ENCODE peak calls at places on chromosomes 7 and 10, in seven cellular contexts. Z, K, O, F, U, L and N are unnamed samples.

GRCh38 chr10:102837230-102837721 is at the start of gene CYP17A1:
- DNase-seq in F (no peak), L (peak), O (no peak), U (peak), Z (no peak), K (peak), N (no peak)

GRCh38 chr7:74006451-74007259 is 21.3 kb upstream of the ELN start:
- DNase-seq in U (no peak), F (no peak), O (no peak), Z (no peak), L (peak), K (no peak), N (peak)

GRCh38 chr7:150430465-150431085 is 19.9 kb upstream of the GIMAP8 start:
- DNase-seq in O (no peak), F (no peak), K (no peak), Z (no peak), U (no peak), L (no peak), N (no peak)

GRCh38 chr10:86592413-86592812 is 61.9 kb upstream of the OPN4 start:
- DNase-seq in F (no peak), U (no peak), K (no peak), Z (no peak), O (peak), L (no peak), N (no peak)

GRCh38 chr10:108911814-108912541 is 1011.3 kb downstream of the XPNPEP1 start:
- DNase-seq in O (no peak), L (peak), U (peak), K (peak), Z (peak), F (no peak), N (peak)

GRCh38 chr7:1169409-1170368 is 9.7 kb upstream of the ZFAND2A start:
- DNase-seq in O (peak), K (peak), L (peak), U (peak), Z (peak), F (no peak), N (peak)

GRCh38 chr7:1130021-1130990 is 29.7 kb downstream of the ZFAND2A start:
- DNase-seq in Z (peak), L (no peak), O (no peak), K (no peak), F (no peak), U (no peak), N (no peak)

GRCh38 chr10:93701903-93702277 is 502 bp downstream of the FRA10AC1 start:
- DNase-seq in O (peak), U (peak), L (peak), K (no peak), Z (no peak), F (no peak), N (peak)

GRCh38 chr7:102860351-102860811 is 52.4 kb upstream of the LRRC17 start:
- DNase-seq in U (peak), K (peak), L (peak), F (no peak), O (no peak), Z (no peak), N (peak)

GRCh38 chr7:35513828-35514227 is 181.1 kb downstream of the HERPUD2 start:
- DNase-seq in L (no peak), F (no peak), U (no peak), Z (no peak), K (no peak), O (no peak), N (no peak)

GRCh38 chr7:46990761-46991160 is 591.1 kb downstream of the TNS3 start:
- DNase-seq in L (peak), O (no peak), K (no peak), Z (no peak), F (no peak), U (peak), N (peak)

GRCh38 chr10:59801171-59801570 is 47.9 kb upstream of the MRLN start:
- DNase-seq in U (peak), F (no peak), L (no peak), K (no peak), Z (no peak), O (no peak), N (no peak)

GRCh38 chr7:77434570-77434969 is 18.4 kb upstream of the GSAP start:
- DNase-seq in K (no peak), L (no peak), O (no peak), U (no peak), Z (no peak), F (no peak), N (peak)

GRCh38 chr7:79308176-79308575 is 145.3 kb downstream of the MAGI2 start:
- DNase-seq in U (no peak), F (peak), Z (no peak), L (peak), K (no peak), O (peak), N (no peak)

GRCh38 chr10:21527634-21528451 is 2.4 kb upstream of the SKIDA1 start:
- DNase-seq in K (no peak), U (peak), Z (no peak), L (peak), O (no peak), F (no peak), N (peak)

GRCh38 chr7:106151459-106152312 is 39.6 kb upstream of the SYPL1 start:
- DNase-seq in L (no peak), F (no peak), O (no peak), K (no peak), U (no peak), Z (no peak), N (no peak)

GRCh38 chr7:17090751-17091150 is 207.7 kb upstream of the AHR start:
- DNase-seq in K (no peak), O (no peak), F (no peak), L (peak), Z (no peak), U (peak), N (peak)

GRCh38 chr10:81873932-81874816 is 820 bp upstream of the NRG3 start:
- DNase-seq in U (peak), O (peak), Z (peak), F (no peak), L (peak), K (no peak), N (no peak)

GRCh38 chr10:122116331-122116730 is 127.4 kb downstream of the TACC2 start:
- DNase-seq in L (peak), F (no peak), Z (no peak), U (peak), K (no peak), O (no peak), N (peak)

GRCh38 chr7:123748171-123748733 is 551 bp downstream of the WASL start:
- DNase-seq in K (peak), L (peak), Z (no peak), F (no peak), O (peak), U (peak), N (peak)

GRCh38 chr10:101644002-101644401 is 51.0 kb downstream of the FBXW4 start:
- DNase-seq in F (no peak), O (no peak), Z (no peak), U (no peak), K (no peak), L (no peak), N (no peak)

GRCh38 chr10:121418126-121418777 is 180.0 kb downstream of the FGFR2 start:
- DNase-seq in F (peak), L (no peak), O (no peak), Z (no peak), K (no peak), U (peak), N (no peak)

GRCh38 chr10:24706479-24707118 is 17.1 kb downstream of the ARHGAP21 start:
- DNase-seq in L (peak), O (peak), F (no peak), Z (no peak), U (peak), K (no peak), N (peak)

GRCh38 chr7:4267326-4268039 is 414.6 kb upstream of the FOXK1 start:
- DNase-seq in L (no peak), O (no peak), U (no peak), K (no peak), F (no peak), Z (no peak), N (no peak)

GRCh38 chr10:56142092-56142728 is 218.8 kb downstream of the ZWINT start:
- DNase-seq in F (no peak), L (no peak), U (no peak), O (no peak), Z (no peak), K (no peak), N (no peak)

GRCh38 chr10:95655571-95656290 is 780 bp downstream of the ALDH18A1 start:
- DNase-seq in O (peak), Z (no peak), F (no peak), K (no peak), U (peak), L (peak), N (peak)

GRCh38 chr7:39459606-39460090 is 106.6 kb upstream of the YAE1 start:
- DNase-seq in F (no peak), O (no peak), U (no peak), Z (no peak), L (no peak), K (no peak), N (no peak)

GRCh38 chr10:32253300-32253699 is 93.7 kb downstream of the EPC1 start:
- DNase-seq in F (peak), L (no peak), Z (no peak), U (no peak), K (no peak), O (no peak), N (no peak)

GRCh38 chr7:85483205-85483604 is 296.3 kb upstream of the SEMA3D start:
- DNase-seq in K (no peak), U (peak), Z (no peak), O (no peak), F (no peak), L (peak), N (peak)

GRCh38 chr10:54903770-54904169 is 102.7 kb upstream of the PCDH15 start:
- DNase-seq in L (no peak), O (no peak), Z (no peak), U (no peak), K (no peak), F (no peak), N (no peak)

GRCh38 chr10:9275861-9276260 is 1221.4 kb downstream of the GATA3 start:
- DNase-seq in Z (no peak), U (no peak), O (no peak), K (no peak), F (no peak), L (no peak), N (no peak)

GRCh38 chr10:26931223-26931622 is 70.5 kb upstream of the ABI1 start:
- DNase-seq in Z (no peak), K (no peak), U (no peak), L (no peak), F (no peak), O (peak), N (no peak)

GRCh38 chr7:23336799-23337283 is 37.7 kb downstream of the MALSU1 start:
- DNase-seq in U (no peak), F (no peak), K (no peak), O (no peak), L (no peak), Z (no peak), N (no peak)

GRCh38 chr7:69967699-69968450 is 369.6 kb downstream of the AUTS2 start:
- DNase-seq in K (no peak), O (peak), Z (no peak), U (peak), L (peak), F (no peak), N (no peak)

GRCh38 chr10:15764867-15765454 is 45.2 kb upstream of the ITGA8 start:
- DNase-seq in O (no peak), U (no peak), L (no peak), F (no peak), K (no peak), Z (no peak), N (no peak)

GRCh38 chr10:95513941-95514392 is 47.2 kb downstream of the SORBS1 start:
- DNase-seq in K (no peak), U (peak), Z (no peak), F (no peak), L (peak), O (no peak), N (peak)

GRCh38 chr7:116210345-116211005 is at the start of gene TES:
- DNase-seq in Z (peak), U (peak), L (peak), O (peak), F (peak), K (peak), N (peak)

GRCh38 chr10:2716596-2716995 is 350.8 kb upstream of the PFKP start:
- DNase-seq in F (no peak), K (no peak), L (no peak), O (no peak), Z (no peak), U (no peak), N (no peak)

GRCh38 chr10:1358860-1359598 is 302.8 kb downstream of the WDR37 start:
- DNase-seq in O (no peak), Z (no peak), U (no peak), L (no peak), F (no peak), K (no peak), N (no peak)

GRCh38 chr7:96322847-96323461 is 1.1 kb upstream of the SLC25A13 start:
- DNase-seq in Z (no peak), L (no peak), F (no peak), K (no peak), O (no peak), U (no peak), N (no peak)
- H3K4me3 ChIP-seq in Z (no peak), L (no peak), F (no peak), K (no peak), O (no peak), U (no peak), N (no peak)

GRCh38 chr7:105015631-105015965 is 1.6 kb downstream of the KMT2E start:
- DNase-seq in O (peak), F (no peak), Z (no peak), U (peak), L (peak), K (no peak), N (no peak)

GRCh38 chr7:105016083-105017075 is 2.4 kb downstream of the KMT2E start:
- DNase-seq in L (peak), Z (no peak), K (no peak), O (no peak), F (no peak), U (peak), N (peak)

GRCh38 chr7:105013283-105013817 is 655 bp upstream of the KMT2E start:
- DNase-seq in F (peak), O (peak), L (peak), Z (peak), U (peak), K (peak), N (peak)

GRCh38 chr7:105013818-105014724 is at the start of gene KMT2E:
- DNase-seq in L (peak), Z (peak), K (peak), F (peak), O (peak), U (peak), N (peak)

DNA sequence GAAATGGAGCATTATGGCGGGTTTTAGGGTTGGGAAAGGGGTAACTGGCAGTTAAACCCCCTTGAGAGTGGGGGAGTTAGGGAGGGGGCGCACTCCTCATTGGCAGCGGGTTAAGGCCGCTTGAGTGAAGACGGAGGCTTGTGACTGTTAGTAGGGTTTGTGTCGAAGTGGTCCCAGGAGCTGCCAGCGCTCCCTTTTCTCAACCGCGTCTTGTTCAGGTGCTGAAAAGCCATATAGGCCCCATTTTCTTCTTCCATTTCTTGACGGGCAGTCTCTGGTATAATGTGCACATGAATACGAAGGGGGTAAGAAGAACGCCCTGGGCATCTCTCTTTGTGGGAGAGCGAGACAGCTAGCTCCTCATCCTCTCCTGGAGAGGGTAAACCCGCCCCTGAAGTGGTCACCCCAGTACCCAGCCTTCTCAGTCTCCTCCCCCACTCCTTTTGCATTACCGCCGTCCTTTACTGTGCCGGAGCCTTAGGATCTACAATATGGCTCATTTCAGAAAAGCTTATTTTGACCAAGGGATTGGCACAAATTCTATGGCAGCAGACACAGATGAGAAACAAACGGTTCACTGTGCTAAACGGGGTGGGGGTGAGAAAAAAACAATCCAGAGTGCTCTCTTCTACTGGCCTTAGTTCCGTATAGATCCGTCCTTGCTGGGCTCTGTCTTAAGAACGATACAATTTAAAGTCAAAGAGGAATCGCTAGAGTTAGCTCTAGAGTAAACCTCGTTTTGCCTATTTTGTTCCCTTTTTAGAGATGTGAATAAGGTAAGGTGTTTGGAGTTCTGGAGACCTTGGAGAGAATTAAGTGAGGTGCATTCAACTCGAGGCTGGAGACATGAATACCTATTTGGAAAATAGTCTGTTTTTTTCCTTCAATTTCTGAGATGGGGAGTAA is 973 bp downstream of the KMT2E start:
- DNase-seq in L (peak), U (peak), Z (no peak), K (peak), F (no peak), O (peak), N (peak)
- TF ChIP-seq CTCF in L (no peak), U (no peak), Z (no peak), K (no peak), F (no peak), O (no peak), N (no peak)

GRCh38 chr10:123150229-123150985 is 2.5 kb downstream of the HMX2 start:
- DNase-seq in F (no peak), L (no peak), O (no peak), U (no peak), Z (no peak), K (no peak), N (no peak)

GRCh38 chr10:123149568-123150228 is 1.8 kb downstream of the HMX2 start:
- DNase-seq in F (no peak), L (peak), Z (no peak), O (peak), U (peak), K (no peak), N (no peak)

GRCh38 chr10:123148414-123149161 is 652 bp downstream of the HMX2 start:
- DNase-seq in Z (no peak), L (no peak), F (no peak), U (no peak), K (no peak), O (no peak), N (no peak)

GRCh38 chr10:123147635-123148413 is at the start of gene HMX2:
- DNase-seq in F (no peak), U (no peak), K (no peak), L (no peak), O (peak), Z (no peak), N (no peak)

GRCh38 chr10:123149162-123149567 is 1.2 kb downstream of the HMX2 start:
- DNase-seq in U (no peak), K (no peak), F (no peak), O (no peak), L (no peak), Z (no peak), N (no peak)
- H3K4me3 ChIP-seq in U (no peak), K (no peak), F (no peak), O (peak), L (no peak), Z (peak), N (no peak)

DNA sequence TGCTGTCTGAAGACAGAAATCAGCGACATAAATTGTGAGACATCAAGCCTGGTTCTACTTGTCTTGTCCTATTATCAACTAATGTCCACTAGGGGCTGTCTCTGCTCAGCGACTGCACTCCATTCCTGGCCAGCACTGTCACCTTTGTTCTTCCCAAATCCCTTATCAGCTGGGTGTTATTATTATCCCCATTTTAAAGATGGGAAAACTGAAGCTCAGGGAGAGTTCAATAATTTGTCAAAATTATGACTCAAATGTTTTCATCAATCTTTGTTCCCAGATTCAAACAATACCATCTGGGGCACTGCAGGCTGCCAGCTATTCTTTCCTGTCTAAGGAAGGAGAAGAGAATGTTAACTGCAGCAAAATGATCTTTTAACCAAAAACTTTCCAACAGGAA is 431.6 kb upstream of the NFE2L3 start:
- DNase-seq in U (no peak), Z (no peak), O (no peak), L (peak), F (no peak), K (no peak), N (no peak)
- TF ChIP-seq CTCF in U (peak), Z (no peak), O (peak), L (peak), F (peak), K (no peak), N (peak)

GRCh38 chr10:119370046-119370770 is 162.8 kb downstream of the GRK5 start:
- DNase-seq in U (peak), Z (no peak), L (peak), F (no peak), O (no peak), K (no peak), N (peak)
- H3K4me3 ChIP-seq in U (peak), Z (peak), L (peak), F (no peak), O (no peak), K (no peak), N (peak)

DNA sequence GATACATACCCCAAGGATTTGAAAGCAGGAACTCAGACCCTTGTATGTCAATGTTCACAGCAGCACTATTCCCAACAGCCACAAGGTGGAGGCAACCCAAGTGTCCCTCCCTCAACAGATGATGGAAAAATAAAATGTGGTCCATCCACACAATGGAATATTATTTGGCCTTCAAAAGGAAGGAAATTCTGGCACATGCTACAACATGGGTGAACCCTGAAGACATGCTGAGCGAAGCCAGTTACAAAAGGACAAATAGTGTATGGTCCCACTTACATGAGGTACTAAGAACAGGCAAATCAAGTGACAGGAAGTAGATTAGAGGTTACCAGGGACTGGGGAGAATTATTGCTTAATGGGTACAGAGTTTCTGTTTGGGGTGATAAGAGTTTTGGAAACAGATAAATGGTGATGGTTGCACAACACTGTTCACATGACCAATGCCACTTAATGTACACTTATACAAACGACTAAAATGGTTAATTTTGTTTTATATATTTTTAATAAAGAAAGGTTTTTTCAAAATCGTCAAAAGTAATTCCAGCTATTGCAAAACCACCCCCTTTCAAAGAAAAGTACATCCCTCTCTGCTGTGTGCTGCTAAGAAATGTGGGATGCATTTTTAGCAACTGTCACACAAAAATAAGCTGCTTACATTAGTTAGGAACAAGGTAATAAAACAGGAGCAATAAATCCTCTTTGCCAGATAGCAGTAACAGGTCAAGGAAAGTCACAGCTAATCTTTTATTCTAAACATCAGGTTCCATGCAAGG is 85.7 kb downstream of the GRB10 start:
- DNase-seq in L (no peak), Z (no peak), O (no peak), K (no peak), U (no peak), F (peak), N (peak)
- TF ChIP-seq CTCF in L (peak), Z (no peak), O (peak), K (no peak), U (peak), F (peak), N (peak)